ENCODE peak calls at places on chromosome 22, in ten cellular contexts. U is sigmoid colon, A is tibial nerve, C is A549, F is GM12878, X is body of pancreas, K is prostate gland, B is HepG2, J is K562, P is IMR-90. G is an unnamed sample.

GRCh38 chr22:33329398-33329797 is 271.2 kb upstream of the SYN3 start:
- DNase-seq in C (peak; percentile 55), P (no peak), F (no peak), X (no peak), U (no peak), K (no peak), J (no peak), B (peak; percentile 33), A (no peak), G (no peak)

GRCh38 chr22:43490311-43490710 is 78.5 kb downstream of the MPPED1 start:
- DNase-seq in U (no peak), F (no peak), K (no peak), J (no peak), C (no peak), X (no peak), B (no peak), P (no peak), A (no peak), G (no peak)

GRCh38 chr22:43228330-43228729 is 41.4 kb upstream of the TTLL12 start:
- DNase-seq in J (peak; percentile 77), X (no peak), C (peak; percentile 53), B (no peak), F (no peak), A (no peak), P (peak; percentile 10), U (no peak), K (no peak), G (no peak)

GRCh38 chr22:33325232-33326004 is 267.2 kb upstream of the SYN3 start:
- DNase-seq in U (no peak), K (no peak), P (no peak), J (no peak), B (no peak), F (peak; percentile 87), X (no peak), A (no peak), C (no peak), G (no peak)

GRCh38 chr22:48794906-48795305 is 1032.8 kb downstream of the BRD1 start:
- DNase-seq in U (peak; percentile 45), P (no peak), F (no peak), C (no peak), J (no peak), K (no peak), X (no peak), B (no peak), A (no peak), G (no peak)

GRCh38 chr22:44622147-44622427 is 79.9 kb upstream of the PRR5 start:
- DNase-seq in J (peak; percentile 27), B (no peak), X (no peak), A (no peak), K (no peak), U (no peak), F (no peak), C (peak; percentile 27), P (no peak), G (no peak)

GRCh38 chr22:30483169-30483568 is 11.4 kb upstream of the SEC14L3 start:
- DNase-seq in K (no peak), P (no peak), A (no peak), B (no peak), J (no peak), C (no peak), U (no peak), F (no peak), X (no peak), G (no peak)

GRCh38 chr22:48743601-48744282 is 1083.9 kb downstream of the BRD1 start:
- DNase-seq in F (no peak), P (no peak), J (no peak), X (no peak), K (no peak), C (no peak), A (no peak), B (no peak), U (peak; percentile 54), G (no peak)

GRCh38 chr22:46159777-46160176 is 9.5 kb downstream of the PPARA start:
- DNase-seq in J (no peak), B (no peak), F (no peak), K (no peak), A (no peak), U (no peak), C (no peak), X (no peak), P (no peak), G (no peak)

GRCh38 chr22:48950151-48950915 is 877.3 kb downstream of the BRD1 start:
- DNase-seq in F (no peak), J (no peak), K (peak; percentile 2), B (no peak), U (peak; percentile 58), P (no peak), X (no peak), C (no peak), A (no peak), G (no peak)

GRCh38 chr22:17746916-17747315 is 27.4 kb downstream of the BID start:
- DNase-seq in J (no peak), X (no peak), U (no peak), B (no peak), P (no peak), K (no peak), F (no peak), A (no peak), C (no peak), G (no peak)

GRCh38 chr22:16922076-16922475 is 85.9 kb downstream of the GAB4 start:
- DNase-seq in P (no peak), X (no peak), K (no peak), U (no peak), B (no peak), C (no peak), F (no peak), A (no peak), J (no peak), G (no peak)

GRCh38 chr22:21450858-21451331 is 16.3 kb upstream of the TMEM191C start:
- DNase-seq in J (no peak), X (no peak), B (no peak), F (no peak), A (no peak), K (peak; percentile 2), P (no peak), U (peak; percentile 35), C (no peak), G (no peak)

GRCh38 chr22:40417881-40418280 is 47.5 kb downstream of the SGSM3 start:
- DNase-seq in J (no peak), K (no peak), F (no peak), B (no peak), X (no peak), U (no peak), C (no peak), A (no peak), P (no peak), G (no peak)

GRCh38 chr22:24834845-24835570 is 29.0 kb downstream of the SGSM1 start:
- DNase-seq in P (peak; percentile 11), X (peak; percentile 38), F (no peak), K (no peak), C (peak; percentile 39), A (no peak), U (no peak), B (peak; percentile 32), J (peak; percentile 9), G (no peak)
- TF ChIP-seq CTCF in P (no peak), X (peak; percentile 27), F (no peak), K (no peak), C (peak; percentile 13), A (no peak), U (no peak), B (peak; percentile 42), J (peak; percentile 43), G (no peak)

GRCh38 chr22:50705851-50706351 is 32.1 kb upstream of the ACR start:
- DNase-seq in U (peak; percentile 62), J (no peak), K (no peak), F (no peak), P (no peak), C (no peak), B (no peak), X (no peak), A (no peak), G (peak; percentile 64)

GRCh38 chr22:50704510-50705218 is 32.0 kb downstream of the SHANK3 start:
- DNase-seq in P (no peak), J (no peak), B (no peak), U (peak; percentile 57), X (no peak), C (no peak), F (no peak), K (no peak), A (no peak), G (no peak)

GRCh38 chr22:50705219-50705691 is 32.6 kb downstream of the SHANK3 start:
- DNase-seq in A (peak; percentile 20), K (no peak), P (peak; percentile 70), X (peak; percentile 25), J (peak; percentile 61), F (no peak), B (no peak), C (no peak), U (peak; percentile 74), G (peak; percentile 85)

GRCh38 chr22:50708474-50708873 is 29.5 kb upstream of the ACR start:
- DNase-seq in K (no peak), C (no peak), B (no peak), U (no peak), J (no peak), F (no peak), X (no peak), P (no peak), A (no peak), G (no peak)

DNA sequence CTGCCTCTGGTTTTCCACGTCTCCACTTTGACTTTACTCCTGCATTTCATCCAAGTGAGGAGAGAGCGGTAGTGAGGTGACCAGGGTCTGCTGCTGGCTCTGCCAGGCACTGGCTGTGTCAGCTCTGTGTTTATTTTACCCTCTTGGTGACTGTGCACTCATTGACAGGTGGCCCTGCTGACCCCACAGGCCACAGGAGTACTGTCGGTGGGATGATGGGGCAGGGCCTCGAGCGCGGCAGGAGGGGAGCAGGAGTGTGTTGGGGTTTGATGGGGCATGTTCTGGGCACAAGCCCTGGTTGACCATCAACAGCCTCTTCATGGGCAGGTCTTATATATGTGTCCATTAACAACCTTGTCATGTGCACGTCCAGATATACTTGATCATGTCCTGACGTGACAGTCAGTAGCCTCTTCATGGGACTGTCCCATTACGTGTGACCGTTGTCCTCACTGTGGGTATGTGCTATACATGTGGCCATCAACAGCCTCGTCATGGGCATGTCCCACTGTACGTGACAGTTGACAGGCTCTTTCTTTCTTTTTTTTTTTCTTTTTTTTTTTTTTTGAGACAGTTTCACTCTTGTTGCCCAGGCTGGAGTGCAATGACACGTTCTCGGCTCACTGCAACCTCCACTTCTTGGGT is 31.4 kb upstream of the ACR start:
- DNase-seq in B (no peak), A (no peak), X (no peak), K (no peak), F (no peak), J (no peak), U (peak; percentile 50), P (no peak), C (no peak), G (no peak)
- TF ChIP-seq POLR2A in B (no peak), A (no peak), X (no peak), K (no peak), F (no peak), J (no peak), U (no peak), P (no peak), C (no peak), G (no peak)

GRCh38 chr22:37749223-37749622 is 52.4 kb downstream of the TRIOBP start:
- DNase-seq in J (no peak), F (no peak), C (no peak), K (peak; percentile 83), X (no peak), P (no peak), A (no peak), B (no peak), U (no peak), G (peak; percentile 85)
- H3K4me1 ChIP-seq in J (peaks cover 18% of the 10 kb centered on the region), F (peaks cover 9% of the 10 kb centered on the region), C (peaks cover 76% of the 10 kb centered on the region), K (peaks cover 48% of the 10 kb centered on the region), X (peaks cover 80% of the 10 kb centered on the region), P (peaks cover 56% of the 10 kb centered on the region), A (peaks cover 71% of the 10 kb centered on the region), B (peaks cover 68% of the 10 kb centered on the region), U (peaks cover 94% of the 10 kb centered on the region), G (peaks cover 76% of the 10 kb centered on the region)

GRCh38 chr22:35617137-35617755 is at the start of gene MB:
- DNase-seq in X (no peak), F (no peak), B (no peak), P (no peak), K (no peak), U (no peak), A (no peak), C (no peak), J (no peak), G (no peak)
- TF ChIP-seq CTCF in X (no peak), F (no peak), B (no peak), P (no peak), K (no peak), U (no peak), A (no peak), C (no peak), J (no peak), G (no peak)